ENCODE peak calls at places on chromosomes 2 and 18, in seven cellular contexts. S is HFF-Myc, O is RWPE1, G is fibroblast of pulmonary artery, X is heart right ventricle, I is cardiac muscle cell, T is H9. K is an unnamed sample.

GRCh38 chr2:111155610-111156009 is 34.9 kb downstream of the BCL2L11 start:
- DNase-seq in S (no peak), O (peak; percentile 45), G (no peak), X (no peak), I (no peak), T (no peak), K (peak; percentile 90)

GRCh38 chr2:201440182-201440581 is 11.1 kb downstream of the TRAK2 start:
- DNase-seq in S (no peak), O (peak; percentile 68), G (no peak), X (no peak), I (no peak), T (no peak), K (peak; percentile 92)

GRCh38 chr2:179592167-179592936 is 269.1 kb downstream of the ZNF385B start:
- DNase-seq in S (no peak), O (no peak), G (no peak), X (no peak), I (no peak), T (no peak), K (no peak)

GRCh38 chr2:39511219-39511785 is 74.2 kb upstream of the MAP4K3 start:
- DNase-seq in S (no peak), O (no peak), G (no peak), X (no peak), I (peak; percentile 43), T (no peak), K (no peak)

GRCh38 chr2:172964511-172964910 is 111.1 kb upstream of the MAP3K20 start:
- DNase-seq in S (no peak), O (no peak), G (no peak), X (no peak), I (no peak), T (no peak), K (peak; percentile 34)

GRCh38 chr2:241636983-241637232 is at the start of gene THAP4:
- DNase-seq in S (no peak), O (no peak), G (no peak), X (peak; percentile 75), I (peak; percentile 87), T (no peak), K (peak; percentile 73)

GRCh38 chr2:10325278-10326145 is 22.8 kb downstream of the HPCAL1 start:
- DNase-seq in S (no peak), O (no peak), G (no peak), X (no peak), I (no peak), T (peak; percentile 54), K (no peak)

GRCh38 chr2:36574560-36574959 is 23.4 kb downstream of the FEZ2 start:
- DNase-seq in S (no peak), O (no peak), G (no peak), X (no peak), I (no peak), T (no peak), K (no peak)

GRCh38 chr2:138794734-138795133 is 14.5 kb upstream of the NXPH2 start:
- DNase-seq in S (no peak), O (no peak), G (no peak), X (no peak), I (no peak), T (no peak), K (no peak)

GRCh38 chr2:25125949-25126348 is 42.4 kb downstream of the POMC start:
- DNase-seq in S (no peak), O (no peak), G (no peak), X (no peak), I (no peak), T (no peak), K (no peak)

GRCh38 chr2:195657634-195658540 is 861 bp downstream of the SLC39A10 start:
- DNase-seq in S (peak; percentile 38), O (peak; percentile 25), G (peak; percentile 91), X (peak; percentile 49), I (peak; percentile 86), T (peak; percentile 58), K (peak; percentile 65)

GRCh38 chr2:23754970-23755369 is 172.0 kb downstream of the ATAD2B start:
- DNase-seq in S (no peak), O (no peak), G (no peak), X (no peak), I (no peak), T (no peak), K (no peak)

GRCh38 chr2:52929412-52929811 is 838.2 kb upstream of the CHAC2 start:
- DNase-seq in S (no peak), O (no peak), G (no peak), X (no peak), I (no peak), T (no peak), K (no peak)

GRCh38 chr2:230330725-230331124 is 3.7 kb downstream of the SP140L start:
- DNase-seq in S (no peak), O (no peak), G (peak; percentile 38), X (no peak), I (peak; percentile 57), T (no peak), K (no peak)

GRCh38 chr2:70672990-70673647 is 94.9 kb downstream of the ADD2 start:
- DNase-seq in S (no peak), O (no peak), G (no peak), X (no peak), I (no peak), T (peak; percentile 23), K (peak; percentile 6)

GRCh38 chr2:206028101-206028500 is 57.9 kb downstream of the INO80D start:
- DNase-seq in S (no peak), O (no peak), G (no peak), X (no peak), I (no peak), T (no peak), K (no peak)

GRCh38 chr2:69668598-69668997 is 25.1 kb upstream of the AAK1 start:
- DNase-seq in S (no peak), O (no peak), G (no peak), X (no peak), I (no peak), T (no peak), K (no peak)

DNA sequence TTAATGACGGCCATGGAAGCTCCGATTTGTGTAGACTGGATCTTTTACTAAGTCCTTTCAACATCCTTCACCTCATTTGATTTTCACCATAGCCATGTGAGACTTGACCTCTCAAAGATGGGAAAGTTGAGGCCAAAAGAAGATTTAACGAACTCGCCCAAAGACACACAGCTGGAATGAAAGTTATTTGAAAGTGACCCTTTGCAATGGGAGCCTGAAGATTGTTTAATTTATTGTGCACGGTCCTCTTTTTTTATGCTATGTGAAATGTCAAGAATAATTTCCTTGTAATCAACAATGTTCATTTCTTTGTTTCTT is 58.0 kb upstream of the COPS8 start:
- DNase-seq in S (no peak), O (no peak), G (no peak), X (no peak), I (no peak), T (no peak), K (no peak)
- TF ChIP-seq CTCF in S (no peak), O (peak; percentile 24), G (no peak), X (no peak), I (no peak), T (no peak), K (no peak)

GRCh38 chr2:124213977-124214587 is 189.0 kb downstream of the CNTNAP5 start:
- DNase-seq in S (no peak), O (no peak), G (no peak), X (no peak), I (no peak), T (peak; percentile 35), K (no peak)

DNA sequence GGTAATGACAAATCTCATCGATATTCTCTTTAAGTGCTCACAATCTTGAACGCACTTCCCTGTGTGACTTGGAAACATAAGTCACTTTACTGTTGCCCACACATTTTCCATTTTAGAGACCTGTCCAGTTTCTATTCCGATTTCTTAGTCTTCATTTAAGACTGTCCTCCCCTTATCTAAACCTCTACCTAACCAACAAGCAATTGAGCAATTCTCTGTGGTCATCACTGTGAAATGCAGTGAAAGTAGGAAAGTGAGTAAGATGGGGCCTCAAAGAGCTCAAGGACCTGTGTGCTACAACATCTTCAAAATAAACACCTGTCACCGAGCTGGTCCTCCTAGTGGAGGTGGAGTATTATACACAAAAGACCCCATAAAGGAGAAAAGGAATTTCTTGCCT is 184.4 kb downstream of the CNTNAP5 start:
- DNase-seq in S (no peak), O (no peak), G (no peak), X (no peak), I (no peak), T (no peak), K (no peak)
- TF ChIP-seq CTCF in S (no peak), O (no peak), G (no peak), X (no peak), I (no peak), T (no peak), K (no peak)

GRCh38 chr18:9334351-9335254 is at the start of gene TWSG1:
- DNase-seq in S (peak; percentile 63), O (peak; percentile 96), G (peak; percentile 96), X (peak; percentile 95), I (peak; percentile 98), T (peak; percentile 96), K (peak; percentile 94)
- TF ChIP-seq CTCF in S (peak; percentile 19), O (peak; percentile 41), G (peak; percentile 15), X (peak; percentile 45), I (peak; percentile 21), T (peak; percentile 49), K (peak; percentile 42)

DNA sequence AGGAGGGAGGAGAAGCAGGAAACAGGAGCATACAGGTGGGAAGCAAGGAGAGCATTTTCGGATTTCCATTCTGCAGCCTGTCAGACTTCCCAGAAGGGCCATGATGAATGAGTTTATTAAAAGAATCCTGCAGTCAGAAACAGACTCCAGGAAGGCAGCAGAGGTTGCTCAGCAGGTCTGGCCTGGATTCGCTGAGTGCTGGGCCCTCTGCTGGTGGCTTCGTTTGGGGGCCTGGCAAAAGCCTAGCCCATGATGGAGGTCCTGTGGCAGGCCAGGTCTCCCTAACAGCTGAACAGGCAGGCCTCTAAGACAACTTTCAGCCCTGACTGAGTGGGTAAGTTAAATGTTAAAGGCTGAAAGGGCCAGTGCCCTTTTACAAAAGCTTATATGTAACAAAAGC is 108.2 kb upstream of the CAPN13 start:
- DNase-seq in S (no peak), O (no peak), G (no peak), X (peak; percentile 27), I (no peak), T (peak; percentile 79), K (peak; percentile 62)
- TF ChIP-seq CTCF in S (peak; percentile 41), O (no peak), G (no peak), X (peak; percentile 34), I (no peak), T (peak; percentile 80), K (peak; percentile 55)

K was measured in epithelial cell of esophagus.